ENCODE peak calls at places on chromosomes 1 and 21, in four cellular contexts. E is colonic mucosa, X is left ventricle myocardium inferior, Z is gastrocnemius medialis. B is an unnamed sample. For H3K27me3, the result is how much of the 10 kb centered on the place peaks cover.

GRCh38 chr1:51622455-51622913 is 5.6 kb downstream of the OSBPL9 start:
- DNase-seq in Z (peak), X (peak), E (peak), B (peak)

GRCh38 chr1:211935448-211935970 is 99.8 kb downstream of the INTS7 start:
- DNase-seq in Z (no peak), X (no peak), E (no peak), B (no peak)

GRCh38 chr1:6987940-6988339 is 202.7 kb downstream of the CAMTA1 start:
- DNase-seq in Z (no peak), E (no peak), X (no peak), B (no peak)

GRCh38 chr1:206144605-206145004 is 27.4 kb upstream of the AVPR1B start:
- DNase-seq in X (no peak), E (no peak), Z (no peak), B (no peak)

GRCh38 chr1:26354972-26355371 is 1.0 kb upstream of the CRYBG2 start:
- DNase-seq in Z (no peak), X (no peak), E (no peak), B (no peak)

GRCh38 chr1:36486436-36487335 is 4.0 kb upstream of the CSF3R start:
- DNase-seq in Z (peak), X (peak), E (peak), B (peak)

GRCh38 chr21:41396452-41397107 is 29.5 kb upstream of the MX1 start:
- DNase-seq in E (peak), X (peak), Z (no peak), B (no peak)

GRCh38 chr1:89089962-89090361 is 25.0 kb upstream of the GBP1 start:
- DNase-seq in Z (no peak), E (no peak), X (no peak), B (no peak)

GRCh38 chr1:67342002-67342890 is 34.6 kb downstream of the IL12RB2 start:
- DNase-seq in Z (no peak), X (no peak), E (no peak), B (no peak)

GRCh38 chr1:5959667-5960230 is 32.5 kb downstream of the NPHP4 start:
- DNase-seq in E (no peak), X (no peak), Z (no peak), B (no peak)

GRCh38 chr21:46144464-46145070 is 10.8 kb downstream of the FTCD start:
- DNase-seq in X (no peak), E (no peak), Z (no peak), B (no peak)

GRCh38 chr21:38761531-38761930 is 44.2 kb upstream of the ETS2 start:
- DNase-seq in E (no peak), X (no peak), Z (no peak), B (no peak)

GRCh38 chr1:190717055-190717454 is 239.4 kb upstream of the BRINP3 start:
- DNase-seq in X (no peak), Z (no peak), E (no peak), B (no peak)

GRCh38 chr1:178867670-178868069 is 3.2 kb downstream of the ANGPTL1 start:
- DNase-seq in X (no peak), Z (no peak), E (no peak), B (no peak)

GRCh38 chr1:23657659-23658275 is 33.8 kb upstream of the RPL11 start:
- DNase-seq in X (peak), Z (no peak), E (peak), B (no peak)

GRCh38 chr1:30151826-30152225 is 571.6 kb downstream of the MATN1 start:
- DNase-seq in E (no peak), X (no peak), Z (no peak), B (no peak)

GRCh38 chr1:58883037-58883887 is 99.4 kb upstream of the JUN start:
- DNase-seq in E (peak), Z (peak), X (peak), B (peak)

GRCh38 chr1:37752583-37753471 is 12.1 kb downstream of the EPHA10 start:
- DNase-seq in X (no peak), E (peak), Z (no peak), B (no peak)

GRCh38 chr1:46549697-46550681 is 1.5 kb downstream of the KNCN start:
- DNase-seq in E (no peak), Z (no peak), X (no peak), B (no peak)

GRCh38 chr1:15739745-15740144 is 2.6 kb upstream of the TMEM82 start:
- DNase-seq in X (no peak), E (no peak), Z (no peak), B (no peak)

GRCh38 chr1:184635347-184636155 is 119.1 kb downstream of the EDEM3 start:
- DNase-seq in Z (no peak), X (no peak), E (no peak), B (no peak)

GRCh38 chr21:18951291-18952038 is 547.9 kb upstream of the TMPRSS15 start:
- DNase-seq in X (no peak), Z (no peak), E (peak), B (no peak)

GRCh38 chr21:46661627-46662366 is 26.3 kb downstream of the PRMT2 start:
- DNase-seq in Z (no peak), E (no peak), X (no peak), B (no peak)

GRCh38 chr1:103218821-103219220 is 110.5 kb upstream of the COL11A1 start:
- DNase-seq in Z (no peak), E (no peak), X (no peak), B (no peak)

GRCh38 chr1:2797741-2798016 is 3.8 kb downstream of the TTC34 start:
- DNase-seq in Z (no peak), E (no peak), X (no peak), B (no peak)
- H3K27me3 ChIP-seq in Z (under half), E (under half), X (half or more), B (under half)

GRCh38 chr1:20491178-20491577 is 5.2 kb upstream of the CAMK2N1 start:
- DNase-seq in X (no peak), E (no peak), Z (no peak), B (no peak)

GRCh38 chr1:20492751-20493150 is 6.7 kb upstream of the CAMK2N1 start:
- DNase-seq in X (no peak), Z (no peak), E (no peak), B (no peak)

GRCh38 chr1:20493839-20494608 is 8.0 kb upstream of the CAMK2N1 start:
- DNase-seq in Z (peak), E (peak), X (peak), B (peak)

GRCh38 chr1:20494609-20495311 is 8.8 kb upstream of the CAMK2N1 start:
- DNase-seq in Z (no peak), X (no peak), E (no peak), B (no peak)

GRCh38 chr1:20491866-20492265 is 5.9 kb upstream of the CAMK2N1 start:
- DNase-seq in E (no peak), Z (no peak), X (no peak), B (no peak)
- H3K27me3 ChIP-seq in E (under half), Z (under half), X (under half), B (under half)

DNA sequence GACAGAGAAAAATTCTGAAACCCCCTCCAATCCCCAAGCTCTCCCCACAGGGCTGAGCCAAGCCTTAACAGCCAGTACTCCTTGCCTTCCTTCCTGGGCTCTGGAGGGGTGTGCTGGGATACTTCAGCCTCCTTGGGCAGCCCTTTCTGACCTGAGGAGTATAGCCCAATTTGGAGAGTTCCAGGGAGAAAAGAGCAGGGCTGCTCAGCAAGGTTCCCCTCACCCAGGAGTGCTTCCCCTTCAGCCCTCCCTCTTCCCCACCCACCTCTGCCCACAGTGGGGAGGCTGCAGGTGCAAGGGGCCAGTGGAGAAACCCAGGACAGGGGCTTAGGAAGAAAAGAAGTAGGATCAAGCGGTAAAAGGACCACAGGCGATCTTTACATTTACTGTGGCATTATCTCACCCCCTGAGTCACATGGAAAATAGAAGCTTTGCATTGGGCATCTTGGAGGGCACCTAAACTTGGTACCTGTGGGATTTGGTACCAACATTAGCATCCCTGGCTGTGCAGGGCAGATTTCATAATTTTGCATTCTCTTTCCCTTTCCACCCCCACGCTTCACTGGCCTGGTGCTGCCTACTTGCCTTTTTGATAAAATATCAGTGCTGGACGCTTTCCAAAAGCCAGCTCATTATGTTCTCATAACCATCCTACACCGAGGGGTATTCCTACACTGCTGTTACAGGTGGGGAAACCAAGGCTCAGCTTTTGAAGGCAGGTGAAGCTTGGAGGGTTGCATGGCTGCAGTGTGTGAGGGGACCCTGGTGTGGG is 2.8 kb upstream of the ADORA1 start:
- DNase-seq in X (no peak), Z (no peak), E (no peak), B (no peak)
- H3K27me3 ChIP-seq in X (half or more), Z (under half), E (under half), B (under half)

DNA sequence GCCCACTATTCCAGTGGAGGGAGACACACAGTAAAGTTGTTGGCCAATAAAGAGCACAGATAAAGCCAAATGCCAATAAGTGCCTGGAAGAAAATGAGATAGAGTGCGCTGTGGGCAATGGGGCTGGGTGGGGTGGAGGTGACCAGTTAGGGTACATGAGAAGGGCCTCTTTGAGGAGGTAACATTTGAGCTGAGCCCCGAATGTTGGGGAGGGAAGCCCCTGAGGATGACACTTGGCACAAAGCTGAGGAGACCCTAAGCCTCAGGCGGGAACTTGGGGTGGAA is 979 bp downstream of the S100A9 start:
- DNase-seq in Z (no peak), E (peak), X (no peak), B (no peak)
- H3K27me3 ChIP-seq in Z (under half), E (under half), X (under half), B (under half)

DNA sequence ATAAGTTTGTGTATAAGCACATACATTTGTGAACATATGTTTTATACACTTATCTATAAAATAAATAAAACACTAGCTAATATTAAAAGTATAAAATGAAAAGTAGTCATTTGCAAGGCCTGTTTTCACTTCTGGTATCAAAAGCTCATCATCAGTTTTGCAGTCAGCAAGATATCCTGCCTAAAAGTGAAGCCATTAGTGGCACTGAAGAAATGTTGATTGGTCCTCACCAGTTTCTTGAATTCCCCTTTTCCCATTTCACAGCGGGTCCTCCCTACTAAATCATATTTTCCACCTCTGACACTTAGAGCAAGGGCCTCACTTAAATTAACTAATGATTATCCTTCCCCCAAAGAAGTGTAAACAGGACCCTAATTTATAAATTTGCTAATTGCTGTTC is 6.7 kb downstream of the TBX15 start:
- DNase-seq in X (no peak), Z (no peak), E (no peak), B (no peak)
- H3K27me3 ChIP-seq in X (half or more), Z (under half), E (half or more), B (under half)

GRCh38 chr1:21670956-21671902 is 2.1 kb upstream of the RAP1GAP start:
- DNase-seq in E (no peak), X (no peak), Z (no peak), B (no peak)
- H3K27me3 ChIP-seq in E (under half), X (under half), Z (under half), B (under half)

DNA sequence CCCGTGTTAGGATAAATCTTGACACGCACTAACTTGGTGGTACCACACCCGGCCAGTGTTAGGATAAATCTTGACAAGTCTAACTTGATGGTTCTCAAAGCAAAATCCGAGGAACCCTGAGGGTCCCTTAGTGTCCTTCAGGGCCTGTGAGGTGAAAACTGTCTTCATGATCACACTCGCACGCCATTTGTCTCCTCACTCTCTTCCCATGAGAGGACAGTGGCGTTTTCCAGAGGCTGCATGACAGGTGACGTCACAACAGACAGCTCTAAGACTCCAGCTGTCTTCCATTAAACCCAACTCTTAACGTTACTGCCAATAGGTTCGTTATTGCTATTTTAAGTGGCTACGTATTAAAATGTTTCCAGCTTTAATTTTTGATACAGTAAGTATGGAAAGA is 13.8 kb downstream of the CFAP74 start:
- DNase-seq in E (no peak), Z (no peak), X (no peak), B (no peak)
- H3K27me3 ChIP-seq in E (under half), Z (under half), X (half or more), B (under half)

GRCh38 chr1:90717665-90718410 is 736 bp upstream of the BARHL2 start:
- DNase-seq in E (peak), X (no peak), Z (no peak), B (no peak)
- H3K27me3 ChIP-seq in E (half or more), X (half or more), Z (half or more), B (under half)